ENCODE peak calls at places on chromosomes 1 and 21, in six cellular contexts. D is thoracic aorta, J is tibial nerve, X is DND-41, T is SJSA1, H is upper lobe of right lung. W is an unnamed sample.

GRCh38 chr1:16614361-16615252 is 1.2 kb upstream of the NBPF1 start:
- DNase-seq in J (no peak), X (no peak), T (peak; percentile 59), H (peak; percentile 61), D (no peak), W (no peak)

GRCh38 chr1:189315035-189315927 is 1162.4 kb downstream of the BRINP3 start:
- DNase-seq in D (no peak), T (no peak), H (no peak), J (no peak), X (no peak), W (no peak)

GRCh38 chr1:219337588-219337987 is 163.9 kb downstream of the LYPLAL1 start:
- DNase-seq in T (no peak), J (no peak), H (no peak), D (no peak), X (no peak), W (no peak)

GRCh38 chr1:201468501-201468843 is 516 bp downstream of the PHLDA3 start:
- DNase-seq in X (peak; percentile 56), D (no peak), T (no peak), J (no peak), H (peak; percentile 73), W (peak; percentile 58)

GRCh38 chr1:185645201-185645640 is 89.0 kb upstream of the HMCN1 start:
- DNase-seq in X (no peak), D (no peak), J (no peak), H (no peak), T (no peak), W (peak; percentile 45)

GRCh38 chr1:200925821-200926220 is 31.1 kb downstream of the INAVA start:
- DNase-seq in T (no peak), D (no peak), J (no peak), X (no peak), H (no peak), W (no peak)

GRCh38 chr1:46288485-46289133 is 14.8 kb downstream of the LRRC41 start:
- DNase-seq in D (no peak), J (no peak), H (no peak), T (no peak), X (no peak), W (peak; percentile 64)

GRCh38 chr1:115452600-115453329 is 114.7 kb upstream of the NGF start:
- DNase-seq in H (no peak), D (no peak), X (no peak), T (no peak), J (no peak), W (no peak)

GRCh38 chr1:112904071-112904830 is 51.7 kb downstream of the SLC16A1 start:
- DNase-seq in X (no peak), T (peak; percentile 79), D (no peak), J (no peak), H (no peak), W (peak; percentile 47)

GRCh38 chr1:248739580-248740205 is 15.9 kb downstream of the LYPD8 start:
- DNase-seq in X (no peak), H (peak; percentile 29), D (no peak), T (no peak), J (no peak), W (no peak)

GRCh38 chr1:175521265-175522040 is 221.9 kb downstream of the TNR start:
- DNase-seq in T (no peak), D (no peak), X (no peak), J (no peak), H (no peak), W (no peak)

GRCh38 chr1:170660281-170660713 is 3.6 kb upstream of the PRRX1 start:
- DNase-seq in D (no peak), X (no peak), J (no peak), T (no peak), H (no peak), W (peak; percentile 77)

GRCh38 chr1:76868154-76868882 is 1.0 kb downstream of the ST6GALNAC5 start:
- DNase-seq in J (no peak), H (peak; percentile 69), T (no peak), X (no peak), D (no peak), W (peak; percentile 75)

GRCh38 chr1:179310721-179311120 is 17.1 kb downstream of the SOAT1 start:
- DNase-seq in T (no peak), J (no peak), D (no peak), X (no peak), H (no peak), W (peak; percentile 21)

GRCh38 chr1:1344672-1345361 is 4.4 kb downstream of the DVL1 start:
- DNase-seq in D (no peak), H (no peak), J (no peak), X (no peak), T (peak; percentile 99), W (peak; percentile 77)

GRCh38 chr21:39373634-39374033 is 24.7 kb upstream of the HMGN1 start:
- DNase-seq in T (no peak), H (no peak), J (no peak), X (no peak), D (no peak), W (peak; percentile 57)

GRCh38 chr1:32500387-32501209 is 35.7 kb downstream of the ZBTB8B start:
- DNase-seq in D (no peak), X (peak; percentile 21), H (peak; percentile 90), T (peak; percentile 68), J (peak; percentile 69), W (peak; percentile 89)

GRCh38 chr1:18764362-18764761 is 95.1 kb downstream of the TAS1R2 start:
- DNase-seq in D (no peak), T (no peak), H (no peak), X (no peak), J (no peak), W (no peak)

GRCh38 chr21:14901482-14901958 is 163.3 kb downstream of the NRIP1 start:
- DNase-seq in X (peak; percentile 18), H (no peak), J (no peak), D (no peak), T (no peak), W (no peak)

GRCh38 chr1:81689531-81689941 is 111.2 kb upstream of the ADGRL2 start:
- DNase-seq in T (no peak), J (no peak), D (no peak), H (no peak), X (no peak), W (peak; percentile 91)

GRCh38 chr21:45493401-45494001 is 48.7 kb downstream of the SLC19A1 start:
- DNase-seq in J (no peak), T (no peak), H (no peak), X (no peak), D (no peak), W (no peak)

GRCh38 chr1:89271616-89272015 is 1.0 kb downstream of the GBP5 start:
- DNase-seq in T (no peak), D (no peak), H (no peak), X (no peak), J (no peak), W (peak; percentile 89)

GRCh38 chr1:38865112-38865715 is 5.6 kb upstream of the RRAGC start:
- DNase-seq in D (no peak), J (no peak), X (no peak), T (no peak), H (no peak), W (no peak)

GRCh38 chr1:230808268-230808872 is 60.0 kb downstream of the C1orf198 start:
- DNase-seq in D (no peak), H (no peak), J (no peak), T (peak; percentile 11), X (no peak), W (peak; percentile 87)

GRCh38 chr1:168345939-168346338 is 65.3 kb downstream of the TBX19 start:
- DNase-seq in X (no peak), H (no peak), D (no peak), T (no peak), J (no peak), W (no peak)

DNA sequence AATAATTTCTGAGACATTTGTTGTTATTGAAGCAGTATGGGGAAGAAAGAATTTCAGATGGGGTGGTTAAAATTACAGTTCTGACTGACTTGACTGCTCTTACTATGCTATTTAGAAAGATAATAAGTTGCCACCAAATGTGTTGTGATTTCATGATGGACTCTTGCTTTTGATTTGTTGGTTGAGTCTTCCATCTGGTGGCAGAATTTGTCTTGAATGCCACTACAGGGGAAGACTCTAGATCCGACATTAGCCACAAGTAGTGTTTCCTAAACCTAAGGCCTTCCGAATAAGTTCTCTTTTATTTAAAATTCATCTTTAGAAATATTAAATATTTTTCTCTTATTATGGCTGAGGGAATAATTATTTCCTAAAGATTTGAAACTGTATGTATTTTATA is 190.9 kb upstream of the ADGRL4 start:
- DNase-seq in J (no peak), H (no peak), X (no peak), D (no peak), T (no peak), W (peak; percentile 49)
- H3K9me3 ChIP-seq in J (no peaks in the 10 kb centered on the region), H (no peaks in the 10 kb centered on the region), X (no peaks in the 10 kb centered on the region), D (no peaks in the 10 kb centered on the region), T (no peaks in the 10 kb centered on the region), W (no peaks in the 10 kb centered on the region)

GRCh38 chr1:9033363-9033762 is 7.1 kb upstream of the SLC2A7 start:
- DNase-seq in H (no peak), D (no peak), X (no peak), T (no peak), J (no peak), W (no peak)

GRCh38 chr1:9035226-9035625 is 9.0 kb upstream of the SLC2A7 start:
- DNase-seq in H (peak; percentile 4), T (no peak), X (no peak), D (no peak), J (no peak), W (no peak)

GRCh38 chr1:9028921-9029715 is 2.9 kb upstream of the SLC2A7 start:
- DNase-seq in H (no peak), T (no peak), J (no peak), D (no peak), X (no peak), W (peak; percentile 42)

GRCh38 chr1:9027307-9027706 is 1.1 kb upstream of the SLC2A7 start:
- DNase-seq in H (no peak), T (no peak), X (no peak), D (no peak), J (no peak), W (no peak)

DNA sequence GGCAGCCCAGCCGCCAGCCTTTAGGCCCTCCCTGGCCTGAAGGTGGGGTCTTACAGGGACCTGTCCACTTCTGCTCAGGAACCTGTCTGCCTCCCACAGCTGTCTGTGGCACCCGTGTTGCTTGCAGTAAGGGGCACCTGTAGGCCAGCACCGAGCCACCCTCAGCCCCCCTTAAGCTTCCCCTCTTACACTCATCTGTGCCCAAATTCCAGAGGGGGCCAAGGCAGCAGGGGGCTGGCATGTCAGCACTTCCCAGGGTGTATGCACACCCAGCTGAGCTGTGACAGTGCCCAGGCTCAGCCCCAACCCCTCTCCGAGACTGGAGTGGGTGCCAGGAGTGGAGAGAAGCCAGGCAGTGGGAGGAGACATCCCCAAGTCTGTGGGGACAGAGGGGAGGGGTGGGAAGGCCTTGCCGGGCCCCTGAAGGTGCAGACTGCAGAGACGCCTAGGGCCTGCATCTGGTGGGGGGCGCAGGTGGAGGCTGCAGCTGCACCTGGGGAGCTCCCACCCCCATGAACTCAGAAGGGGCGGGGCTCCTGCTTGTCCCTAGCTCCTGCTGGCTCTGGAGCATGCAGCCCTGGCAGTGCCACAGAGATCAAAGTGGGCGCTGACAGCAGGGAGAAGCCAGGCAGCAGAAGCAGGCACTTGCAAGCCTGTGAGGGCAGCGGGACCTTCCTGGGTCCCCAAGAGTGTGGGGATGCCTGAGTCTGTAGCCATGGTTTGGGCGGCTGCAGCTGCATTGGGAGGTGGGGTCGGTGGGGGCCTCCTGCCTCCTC is 5.4 kb upstream of the SLC2A7 start:
- DNase-seq in D (no peak), T (no peak), J (no peak), X (no peak), H (peak; percentile 57), W (no peak)
- H3K9me3 ChIP-seq in D (peaks cover 7% of the 10 kb centered on the region), T (peaks cover 15% of the 10 kb centered on the region), J (peaks cover 36% of the 10 kb centered on the region), X (peaks cover 35% of the 10 kb centered on the region), H (peaks cover 8% of the 10 kb centered on the region), W (peaks cover 40% of the 10 kb centered on the region)

GRCh38 chr1:26820784-26821269 is 5.7 kb upstream of the ZDHHC18 start:
- DNase-seq in T (no peak), J (no peak), D (no peak), H (no peak), X (no peak), W (no peak)
- H3K9me3 ChIP-seq in T (no peaks in the 10 kb centered on the region), J (no peaks in the 10 kb centered on the region), D (no peaks in the 10 kb centered on the region), H (no peaks in the 10 kb centered on the region), X (no peaks in the 10 kb centered on the region), W (no peaks in the 10 kb centered on the region)

GRCh38 chr21:18547347-18547746 is 143.8 kb upstream of the TMPRSS15 start:
- DNase-seq in T (no peak), D (no peak), X (no peak), H (no peak), J (no peak), W (no peak)
- H3K9me3 ChIP-seq in T (no peaks in the 10 kb centered on the region), D (no peaks in the 10 kb centered on the region), X (no peaks in the 10 kb centered on the region), H (no peaks in the 10 kb centered on the region), J (no peaks in the 10 kb centered on the region), W (no peaks in the 10 kb centered on the region)